ENCODE peak calls at places on chromosomes 13 and 19, in ten cellular contexts. One of them, this sample, is unnamed.

GRCh38 chr13:66665991-66666390 is 564.1 kb downstream of the PCDH9 start:
- DNase-seq in OCI-LY7: no peak
- DNase-seq in A549: no peak
- DNase-seq in SK-N-SH: peak; percentile 46
- DNase-seq in suprapubic skin: no peak
- DNase-seq in GM12878: no peak
- DNase-seq in cardiac muscle cell: peak; percentile 45
- DNase-seq in psoas muscle: peak; percentile 27
- DNase-seq in colonic mucosa: no peak
- DNase-seq in transverse colon: no peak
- DNase-seq in this sample: no peak

GRCh38 chr13:95176611-95177259 is 124.5 kb downstream of the ABCC4 start:
- DNase-seq in transverse colon: no peak
- DNase-seq in psoas muscle: no peak
- DNase-seq in OCI-LY7: no peak
- DNase-seq in suprapubic skin: no peak
- DNase-seq in colonic mucosa: no peak
- DNase-seq in GM12878: no peak
- DNase-seq in A549: no peak
- DNase-seq in SK-N-SH: no peak
- DNase-seq in cardiac muscle cell: no peak
- DNase-seq in this sample: no peak

GRCh38 chr19:39110263-39110967 is 15.2 kb upstream of the PAK4 start:
- DNase-seq in colonic mucosa: peak; percentile 70
- DNase-seq in OCI-LY7: peak; percentile 68
- DNase-seq in GM12878: no peak
- DNase-seq in SK-N-SH: peak; percentile 80
- DNase-seq in psoas muscle: peak; percentile 53
- DNase-seq in transverse colon: peak; percentile 73
- DNase-seq in A549: peak; percentile 95
- DNase-seq in suprapubic skin: no peak
- DNase-seq in cardiac muscle cell: peak; percentile 75
- DNase-seq in this sample: no peak

GRCh38 chr19:40623403-40624239 is 22.5 kb downstream of the LTBP4 start:
- DNase-seq in cardiac muscle cell: peak; percentile 45
- DNase-seq in colonic mucosa: peak; percentile 92
- DNase-seq in transverse colon: peak; percentile 85
- DNase-seq in A549: peak; percentile 90
- DNase-seq in SK-N-SH: peak; percentile 30
- DNase-seq in GM12878: no peak
- DNase-seq in psoas muscle: no peak
- DNase-seq in OCI-LY7: peak; percentile 77
- DNase-seq in suprapubic skin: no peak
- DNase-seq in this sample: peak; percentile 94

GRCh38 chr13:42181381-42181953 is 90.5 kb upstream of the AKAP11 start:
- DNase-seq in OCI-LY7: no peak
- DNase-seq in GM12878: no peak
- DNase-seq in cardiac muscle cell: peak; percentile 1
- DNase-seq in colonic mucosa: no peak
- DNase-seq in psoas muscle: no peak
- DNase-seq in SK-N-SH: peak; percentile 11
- DNase-seq in suprapubic skin: no peak
- DNase-seq in transverse colon: no peak
- DNase-seq in A549: no peak
- DNase-seq in this sample: no peak

GRCh38 chr19:7226749-7227148 is 67.5 kb downstream of the INSR start:
- DNase-seq in OCI-LY7: no peak
- DNase-seq in colonic mucosa: no peak
- DNase-seq in transverse colon: no peak
- DNase-seq in suprapubic skin: no peak
- DNase-seq in SK-N-SH: no peak
- DNase-seq in A549: no peak
- DNase-seq in cardiac muscle cell: no peak
- DNase-seq in GM12878: no peak
- DNase-seq in psoas muscle: no peak
- DNase-seq in this sample: no peak

GRCh38 chr13:77267362-77267761 is 59.5 kb downstream of the MYCBP2 start:
- DNase-seq in OCI-LY7: no peak
- DNase-seq in A549: no peak
- DNase-seq in suprapubic skin: no peak
- DNase-seq in GM12878: no peak
- DNase-seq in transverse colon: no peak
- DNase-seq in colonic mucosa: no peak
- DNase-seq in psoas muscle: no peak
- DNase-seq in cardiac muscle cell: no peak
- DNase-seq in SK-N-SH: no peak
- DNase-seq in this sample: no peak

GRCh38 chr19:45613926-45614725 is 12.1 kb upstream of the GPR4 start:
- DNase-seq in psoas muscle: no peak
- DNase-seq in colonic mucosa: peak; percentile 83
- DNase-seq in suprapubic skin: no peak
- DNase-seq in transverse colon: peak; percentile 73
- DNase-seq in OCI-LY7: no peak
- DNase-seq in A549: peak; percentile 99
- DNase-seq in SK-N-SH: no peak
- DNase-seq in GM12878: peak; percentile 73
- DNase-seq in cardiac muscle cell: no peak
- DNase-seq in this sample: peak; percentile 61

GRCh38 chr19:14005381-14006084 is 587 bp downstream of the RFX1 start:
- DNase-seq in SK-N-SH: peak; percentile 93
- DNase-seq in psoas muscle: peak; percentile 91
- DNase-seq in OCI-LY7: peak; percentile 91
- DNase-seq in colonic mucosa: peak; percentile 94
- DNase-seq in cardiac muscle cell: peak; percentile 94
- DNase-seq in suprapubic skin: peak; percentile 98
- DNase-seq in transverse colon: peak; percentile 96
- DNase-seq in A549: peak; percentile 33
- DNase-seq in GM12878: peak; percentile 39
- DNase-seq in this sample: peak; percentile 95

GRCh38 chr13:27403727-27404385 is 20.6 kb upstream of the GTF3A start:
- DNase-seq in A549: no peak
- DNase-seq in OCI-LY7: no peak
- DNase-seq in cardiac muscle cell: no peak
- DNase-seq in SK-N-SH: no peak
- DNase-seq in psoas muscle: no peak
- DNase-seq in colonic mucosa: peak; percentile 68
- DNase-seq in suprapubic skin: no peak
- DNase-seq in GM12878: no peak
- DNase-seq in transverse colon: peak; percentile 49
- DNase-seq in this sample: peak; percentile 50

GRCh38 chr13:107231941-107232340 is 664.0 kb upstream of the ARGLU1 start:
- DNase-seq in transverse colon: no peak
- DNase-seq in colonic mucosa: no peak
- DNase-seq in OCI-LY7: no peak
- DNase-seq in cardiac muscle cell: no peak
- DNase-seq in SK-N-SH: no peak
- DNase-seq in psoas muscle: no peak
- DNase-seq in A549: no peak
- DNase-seq in GM12878: no peak
- DNase-seq in suprapubic skin: no peak
- DNase-seq in this sample: no peak

GRCh38 chr19:7869453-7869909 is 4.7 kb downstream of the PRR36 start:
- DNase-seq in OCI-LY7: peak; percentile 75
- DNase-seq in suprapubic skin: no peak
- DNase-seq in colonic mucosa: peak; percentile 82
- DNase-seq in cardiac muscle cell: peak; percentile 84
- DNase-seq in GM12878: no peak
- DNase-seq in transverse colon: peak; percentile 79
- DNase-seq in A549: no peak
- DNase-seq in SK-N-SH: peak; percentile 84
- DNase-seq in psoas muscle: peak; percentile 49
- DNase-seq in this sample: peak; percentile 77

GRCh38 chr13:111176421-111176820 is 61.3 kb downstream of the ARHGEF7 start:
- DNase-seq in GM12878: no peak
- DNase-seq in transverse colon: no peak
- DNase-seq in cardiac muscle cell: no peak
- DNase-seq in colonic mucosa: no peak
- DNase-seq in psoas muscle: no peak
- DNase-seq in OCI-LY7: no peak
- DNase-seq in A549: no peak
- DNase-seq in SK-N-SH: no peak
- DNase-seq in suprapubic skin: no peak
- DNase-seq in this sample: no peak

GRCh38 chr19:12636631-12637030 is 25.9 kb downstream of the ZNF791 start:
- DNase-seq in suprapubic skin: no peak
- DNase-seq in SK-N-SH: no peak
- DNase-seq in colonic mucosa: no peak
- DNase-seq in GM12878: no peak
- DNase-seq in transverse colon: no peak
- DNase-seq in psoas muscle: no peak
- DNase-seq in A549: no peak
- DNase-seq in OCI-LY7: no peak
- DNase-seq in cardiac muscle cell: no peak
- DNase-seq in this sample: no peak

GRCh38 chr19:34370117-34370516 is 5.1 kb downstream of the GPI start:
- DNase-seq in SK-N-SH: no peak
- DNase-seq in transverse colon: no peak
- DNase-seq in OCI-LY7: no peak
- DNase-seq in suprapubic skin: no peak
- DNase-seq in GM12878: no peak
- DNase-seq in cardiac muscle cell: no peak
- DNase-seq in colonic mucosa: no peak
- DNase-seq in psoas muscle: no peak
- DNase-seq in A549: no peak
- DNase-seq in this sample: no peak
- H3K4me1 ChIP-seq in SK-N-SH: peaks cover 11% of the 10 kb centered on the region
- H3K4me1 ChIP-seq in transverse colon: peaks cover 11% of the 10 kb centered on the region
- H3K4me1 ChIP-seq in OCI-LY7: peaks cover 12% of the 10 kb centered on the region
- H3K4me1 ChIP-seq in suprapubic skin: peaks cover 23% of the 10 kb centered on the region
- H3K4me1 ChIP-seq in GM12878: peaks cover 14% of the 10 kb centered on the region
- H3K4me1 ChIP-seq in cardiac muscle cell: peaks cover 15% of the 10 kb centered on the region
- H3K4me1 ChIP-seq in colonic mucosa: peaks cover 13% of the 10 kb centered on the region
- H3K4me1 ChIP-seq in psoas muscle: peaks cover 52% of the 10 kb centered on the region
- H3K4me1 ChIP-seq in A549: peaks cover 18% of the 10 kb centered on the region
- H3K4me1 ChIP-seq in this sample: peaks cover 9% of the 10 kb centered on the region

DNA sequence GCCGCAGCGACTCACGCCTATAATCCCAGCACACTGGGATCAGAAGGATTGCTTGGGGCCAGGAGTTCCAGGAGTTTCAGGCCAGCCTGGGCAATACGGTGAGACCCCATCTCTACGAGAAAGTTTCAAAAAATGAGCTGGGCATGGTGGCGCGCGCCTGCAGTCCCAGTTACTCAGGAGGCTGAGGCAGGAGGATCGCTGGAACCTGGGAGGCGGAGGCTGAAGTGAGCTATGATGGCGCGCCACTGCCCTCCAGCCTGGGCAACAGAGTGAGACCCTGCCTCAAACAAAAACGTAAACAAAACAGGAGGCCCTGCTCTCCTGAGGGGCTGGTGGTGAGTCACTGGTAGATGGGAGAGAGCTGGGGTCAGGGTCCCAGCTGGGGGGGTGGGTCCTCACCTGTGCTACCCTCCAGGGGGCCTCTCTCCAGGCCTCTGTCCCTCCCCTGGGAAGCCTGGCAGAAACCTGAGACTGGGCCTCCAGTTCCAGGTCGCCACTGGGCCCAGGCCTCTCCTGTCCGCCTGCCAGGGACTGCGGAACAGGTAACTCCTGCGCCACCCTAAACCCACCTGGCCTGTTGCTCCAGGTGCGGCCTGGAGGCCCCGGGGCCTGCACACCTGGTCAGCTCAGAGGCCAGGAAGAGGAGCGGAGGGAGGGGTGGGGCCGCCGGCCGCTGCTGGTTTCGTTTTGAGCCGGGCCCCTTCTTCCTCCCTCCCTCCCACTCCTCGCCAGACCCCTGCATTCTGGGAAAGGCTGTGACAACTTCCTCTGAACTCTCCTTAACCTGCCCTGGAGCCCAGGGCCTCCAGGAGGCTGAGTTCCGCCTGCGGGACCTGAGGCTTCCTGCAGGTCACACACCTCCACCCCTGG is 17.2 kb upstream of the ZBTB7A start:
- DNase-seq in suprapubic skin: no peak
- DNase-seq in A549: no peak
- DNase-seq in psoas muscle: peak; percentile 21
- DNase-seq in transverse colon: peak; percentile 73
- DNase-seq in OCI-LY7: peak; percentile 23
- DNase-seq in SK-N-SH: no peak
- DNase-seq in GM12878: no peak
- DNase-seq in colonic mucosa: peak; percentile 73
- DNase-seq in cardiac muscle cell: no peak
- DNase-seq in this sample: peak; percentile 74
- H3K4me3 ChIP-seq in suprapubic skin: peak overlapping the region; percentile 23
- H3K4me3 ChIP-seq in A549: no peak overlapping the region
- H3K4me3 ChIP-seq in psoas muscle: peak overlapping the region; percentile 38
- H3K4me3 ChIP-seq in transverse colon: peak overlapping the region; percentile 18
- H3K4me3 ChIP-seq in OCI-LY7: no peak overlapping the region
- H3K4me3 ChIP-seq in SK-N-SH: no peak overlapping the region
- H3K4me3 ChIP-seq in GM12878: peak overlapping the region; percentile 48
- H3K4me3 ChIP-seq in colonic mucosa: no peak overlapping the region
- H3K4me3 ChIP-seq in cardiac muscle cell: no peak overlapping the region
- H3K4me3 ChIP-seq in this sample: no peak overlapping the region

DNA sequence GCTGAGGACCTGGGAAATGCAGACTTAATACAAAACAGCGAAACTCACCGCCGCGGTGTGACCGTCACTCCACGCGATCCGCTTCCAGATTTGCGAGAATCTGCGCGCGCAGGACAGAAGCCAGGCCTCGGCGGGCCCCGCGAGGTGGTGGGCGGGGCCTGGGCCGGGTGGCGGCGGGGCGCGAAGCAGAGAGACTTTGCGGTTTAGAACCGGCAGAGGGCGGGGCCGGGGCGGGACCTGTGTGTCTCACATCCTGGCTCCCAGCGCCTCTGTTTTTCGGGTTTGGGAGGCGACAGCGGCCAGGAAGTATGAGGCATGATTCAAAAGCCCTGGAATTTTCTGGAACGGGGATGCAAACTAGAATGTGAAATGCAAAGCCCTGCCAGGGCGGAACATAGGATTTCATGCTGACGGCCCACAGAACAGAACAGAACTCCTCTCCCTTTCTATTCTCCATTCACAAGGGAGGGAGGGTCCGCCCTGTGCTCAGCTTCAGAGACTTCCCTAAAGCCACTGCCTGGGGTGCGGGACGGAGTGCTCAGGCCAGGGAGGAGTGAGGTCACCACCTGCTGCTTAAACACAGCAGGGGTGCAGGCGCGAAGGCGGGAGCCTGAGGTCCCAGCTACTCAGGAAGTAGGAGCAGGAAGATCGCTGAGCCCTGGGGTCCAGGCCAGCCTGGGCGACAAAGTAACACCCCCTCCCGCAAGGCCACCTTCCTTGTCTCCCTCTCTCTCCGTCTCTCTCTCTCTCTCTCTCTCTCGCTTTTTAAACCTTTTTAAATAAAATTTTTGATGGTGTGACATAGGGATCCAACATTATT is 44.2 kb downstream of the ZNF611 start:
- DNase-seq in OCI-LY7: peak; percentile 91
- DNase-seq in cardiac muscle cell: peak; percentile 92
- DNase-seq in suprapubic skin: peak; percentile 98
- DNase-seq in psoas muscle: peak; percentile 96
- DNase-seq in SK-N-SH: peak; percentile 94
- DNase-seq in GM12878: peak; percentile 45
- DNase-seq in transverse colon: peak; percentile 95
- DNase-seq in A549: no peak
- DNase-seq in colonic mucosa: peak; percentile 97
- DNase-seq in this sample: peak; percentile 96
- TF ChIP-seq CTCF in OCI-LY7: peak; percentile 43
- TF ChIP-seq CTCF in cardiac muscle cell: peak; percentile 24
- TF ChIP-seq CTCF in suprapubic skin: peak; percentile 44
- TF ChIP-seq CTCF in psoas muscle: peak; percentile 30
- TF ChIP-seq CTCF in SK-N-SH: peak; percentile 28
- TF ChIP-seq CTCF in GM12878: no peak
- TF ChIP-seq CTCF in transverse colon: peak; percentile 44
- TF ChIP-seq CTCF in A549: no peak
- TF ChIP-seq CTCF in colonic mucosa: no peak
- TF ChIP-seq CTCF in this sample: peak; percentile 25

GRCh38 chr19:15284091-15284490 is 48.2 kb downstream of the BRD4 start:
- DNase-seq in SK-N-SH: no peak
- DNase-seq in transverse colon: no peak
- DNase-seq in cardiac muscle cell: no peak
- DNase-seq in OCI-LY7: no peak
- DNase-seq in colonic mucosa: no peak
- DNase-seq in GM12878: no peak
- DNase-seq in psoas muscle: no peak
- DNase-seq in suprapubic skin: no peak
- DNase-seq in A549: no peak
- DNase-seq in this sample: no peak
- H3K4me1 ChIP-seq in SK-N-SH: peaks cover 91% of the 10 kb centered on the region
- H3K4me1 ChIP-seq in transverse colon: peaks cover 91% of the 10 kb centered on the region
- H3K4me1 ChIP-seq in cardiac muscle cell: peaks cover 71% of the 10 kb centered on the region
- H3K4me1 ChIP-seq in OCI-LY7: peaks cover 99% of the 10 kb centered on the region
- H3K4me1 ChIP-seq in colonic mucosa: peaks cover 35% of the 10 kb centered on the region
- H3K4me1 ChIP-seq in GM12878: peaks cover 64% of the 10 kb centered on the region
- H3K4me1 ChIP-seq in psoas muscle: peaks cover 100% of the 10 kb centered on the region
- H3K4me1 ChIP-seq in suprapubic skin: peaks cover 99% of the 10 kb centered on the region
- H3K4me1 ChIP-seq in A549: peaks cover 83% of the 10 kb centered on the region
- H3K4me1 ChIP-seq in this sample: peaks cover 87% of the 10 kb centered on the region